ENCODE peak calls at places on chromosomes 16 and 17, in five cellular contexts. Q is lung; H is activated CD4-positive, alpha-beta T cell treated with anti-CD3 and anti-CD28 coated beads for 24 hours; K is NCI-H2081; C is NCI-H1417. Y is an unnamed sample.

GRCh38 chr17:57114085-57114673 is 29.1 kb downstream of the AKAP1 start:
- DNase-seq in C (peak; percentile 34), H (peak; percentile 59), Q (no peak), K (no peak), Y (peak; percentile 26)

GRCh38 chr16:81493755-81494433 is 49.3 kb downstream of the CMIP start:
- DNase-seq in Q (no peak), C (peak; percentile 18), H (peak; percentile 16), K (no peak), Y (no peak)

GRCh38 chr17:50037321-50038107 is 18.4 kb upstream of the ITGA3 start:
- DNase-seq in K (no peak), H (no peak), C (no peak), Q (peak; percentile 82), Y (no peak)

GRCh38 chr17:28944862-28945741 is 6.2 kb downstream of the PHF12 start:
- DNase-seq in C (no peak), Q (no peak), H (no peak), K (no peak), Y (no peak)

GRCh38 chr17:10156082-10156445 is 42.3 kb downstream of the GAS7 start:
- DNase-seq in K (no peak), Q (no peak), C (no peak), H (no peak), Y (no peak)

GRCh38 chr16:87436225-87437172 is 44.4 kb downstream of the MAP1LC3B start:
- DNase-seq in H (peak; percentile 30), C (no peak), K (no peak), Q (no peak), Y (no peak)

GRCh38 chr17:29241015-29241963 is 5.4 kb upstream of the CRYBA1 start:
- DNase-seq in H (no peak), K (no peak), C (no peak), Q (peak; percentile 38), Y (no peak)

GRCh38 chr16:47143677-47144558 is at the start of gene NETO2:
- DNase-seq in H (peak; percentile 52), Q (peak; percentile 35), C (peak; percentile 83), K (peak; percentile 47), Y (no peak)

GRCh38 chr16:4859190-4859899 is 12.1 kb downstream of the UBN1 start:
- DNase-seq in K (no peak), C (no peak), H (no peak), Q (no peak), Y (no peak)

GRCh38 chr17:48852251-48852650 is 21.4 kb downstream of the CALCOCO2 start:
- DNase-seq in H (no peak), K (no peak), C (no peak), Q (no peak), Y (no peak)

GRCh38 chr16:8764486-8765250 is 32.8 kb downstream of the TMEM186 start:
- DNase-seq in C (no peak), Q (no peak), K (no peak), H (no peak), Y (no peak)

GRCh38 chr16:19203374-19203966 is 35.4 kb downstream of the SYT17 start:
- DNase-seq in Q (peak; percentile 83), K (no peak), C (no peak), H (no peak), Y (no peak)

GRCh38 chr16:17578921-17579876 is 108.4 kb upstream of the XYLT1 start:
- DNase-seq in Q (peak; percentile 71), K (peak; percentile 22), H (peak; percentile 13), C (peak; percentile 27), Y (peak; percentile 61)

GRCh38 chr17:57874434-57875108 is 24.7 kb upstream of the MRPS23 start:
- DNase-seq in K (no peak), C (no peak), H (no peak), Q (peak; percentile 48), Y (no peak)

GRCh38 chr17:28227278-28228108 is 91.5 kb upstream of the TMEM97 start:
- DNase-seq in C (peak; percentile 98), Q (peak; percentile 86), H (peak; percentile 14), K (peak; percentile 86), Y (no peak)

GRCh38 chr16:87601322-87602004 is 845 bp upstream of the JPH3 start:
- DNase-seq in H (no peak), C (no peak), Q (no peak), K (no peak), Y (no peak)

GRCh38 chr17:28982191-28982793 is 23.5 kb downstream of the SEZ6 start:
- DNase-seq in H (no peak), C (no peak), Q (peak; percentile 39), K (no peak), Y (no peak)